ENCODE peak calls at places on chromosomes 2 and 18, in five cellular contexts. E is ovary, W is heart left ventricle, U is Peyer's patch, D is GM12892. F is an unnamed sample.

GRCh38 chr2:229387815-229388214 is 116.7 kb upstream of the PID1 start:
- DNase-seq in E (no peak), D (no peak), U (no peak), W (no peak), F (no peak)

GRCh38 chr18:55084546-55084945 is 125.3 kb upstream of the CCDC68 start:
- DNase-seq in W (no peak), D (no peak), U (no peak), E (no peak), F (no peak)

GRCh38 chr2:2843969-2844548 is 513.0 kb upstream of the MYT1L start:
- DNase-seq in D (no peak), E (no peak), U (no peak), W (no peak), F (no peak)

GRCh38 chr2:239882335-239882734 is 142.8 kb downstream of the NDUFA10 start:
- DNase-seq in D (no peak), W (peak; percentile 50), U (peak; percentile 43), E (peak; percentile 64), F (peak; percentile 43)

GRCh38 chr18:9346775-9347174 is 12.2 kb downstream of the TWSG1 start:
- DNase-seq in D (no peak), E (no peak), U (no peak), W (no peak), F (no peak)

GRCh38 chr18:9319333-9319732 is 15.2 kb upstream of the TWSG1 start:
- DNase-seq in D (no peak), U (no peak), W (no peak), E (no peak), F (no peak)

GRCh38 chr2:236337465-236338325 is 73.5 kb upstream of the ASB18 start:
- DNase-seq in W (no peak), U (no peak), E (no peak), D (no peak), F (no peak)

GRCh38 chr18:76530846-76531245 is 35.8 kb upstream of the ZNF516 start:
- DNase-seq in W (no peak), E (no peak), D (no peak), U (no peak), F (no peak)

GRCh38 chr18:31450409-31450808 is 2.9 kb downstream of the DSG3 start:
- DNase-seq in E (no peak), W (no peak), U (no peak), D (no peak), F (no peak)

GRCh38 chr2:215521031-215521430 is 85.2 kb upstream of the FN1 start:
- DNase-seq in W (no peak), D (no peak), U (no peak), E (no peak), F (no peak)

GRCh38 chr2:9781252-9781651 is 62.0 kb upstream of the TAF1B start:
- DNase-seq in W (peak; percentile 7), U (no peak), D (no peak), E (no peak), F (no peak)

GRCh38 chr2:187354653-187355052 is 93.4 kb downstream of the CALCRL start:
- DNase-seq in U (no peak), W (no peak), E (no peak), D (no peak), F (no peak)

GRCh38 chr2:71788186-71788525 is 334.8 kb downstream of the DYSF start:
- DNase-seq in U (no peak), D (no peak), W (no peak), E (no peak), F (no peak)

GRCh38 chr18:48994044-48994651 is 43.4 kb upstream of the SMAD7 start:
- DNase-seq in E (peak; percentile 35), U (no peak), W (peak; percentile 61), D (no peak), F (no peak)

GRCh38 chr18:48137354-48138208 is 207.1 kb upstream of the SMAD2 start:
- DNase-seq in D (no peak), W (no peak), U (no peak), E (no peak), F (no peak)

GRCh38 chr2:149733936-149734685 is 146.5 kb upstream of the MMADHC start:
- DNase-seq in E (no peak), D (no peak), W (no peak), U (no peak), F (no peak)

GRCh38 chr18:50981381-50981780 is 13.5 kb downstream of the ELAC1 start:
- DNase-seq in D (no peak), U (no peak), W (no peak), E (no peak), F (no peak)

GRCh38 chr18:9827856-9828793 is 57.6 kb upstream of the TXNDC2 start:
- DNase-seq in E (peak; percentile 66), D (no peak), W (peak; percentile 55), U (no peak), F (peak; percentile 85)

GRCh38 chr2:188142636-188143035 is 149.0 kb upstream of the GULP1 start:
- DNase-seq in D (no peak), U (no peak), E (no peak), W (no peak), F (no peak)

GRCh38 chr2:16394072-16394985 is 271.3 kb downstream of the CYRIA start:
- DNase-seq in U (no peak), E (no peak), W (no peak), D (no peak), F (peak; percentile 41)

GRCh38 chr18:7987284-7987976 is 420.3 kb downstream of the PTPRM start:
- DNase-seq in U (no peak), E (no peak), W (no peak), D (no peak), F (no peak)

GRCh38 chr2:159402790-159403189 is 116.3 kb upstream of the WDSUB1 start:
- DNase-seq in E (no peak), D (no peak), U (no peak), W (no peak), F (no peak)

GRCh38 chr18:77063256-77063655 is 69.3 kb downstream of the MBP start:
- DNase-seq in E (no peak), D (peak; percentile 52), W (no peak), U (peak; percentile 91), F (peak; percentile 21)

GRCh38 chr18:25298853-25299274 is 53.1 kb downstream of the ZNF521 start:
- DNase-seq in W (peak; percentile 47), E (no peak), D (no peak), U (no peak), F (peak; percentile 32)

GRCh38 chr2:47520302-47520630 is 117.3 kb downstream of the MSH2 start:
- DNase-seq in E (no peak), W (no peak), D (no peak), U (no peak), F (no peak)

GRCh38 chr2:17520761-17521160 is 2.5 kb upstream of the RAD51AP2 start:
- DNase-seq in U (no peak), W (no peak), E (no peak), D (no peak), F (no peak)

GRCh38 chr2:96927420-96928171 is 57.7 kb upstream of the SEMA4C start:
- DNase-seq in W (peak; percentile 77), D (no peak), U (no peak), E (no peak), F (no peak)

GRCh38 chr2:47002031-47002430 is 86.4 kb upstream of the MCFD2 start:
- DNase-seq in E (no peak), W (no peak), U (no peak), D (no peak), F (no peak)

GRCh38 chr2:42568431-42569115 is at the start of gene MTA3:
- DNase-seq in D (peak; percentile 44), E (peak; percentile 64), U (peak; percentile 58), W (peak; percentile 73), F (peak; percentile 60)

GRCh38 chr2:24365826-24366225 is 5.5 kb upstream of the ITSN2 start:
- DNase-seq in W (no peak), D (no peak), E (no peak), U (no peak), F (no peak)

GRCh38 chr2:179898873-179899272 is 37.5 kb upstream of the ZNF385B start:
- DNase-seq in E (no peak), U (no peak), W (no peak), D (no peak), F (peak; percentile 73)

GRCh38 chr2:70069049-70069448 is 18.2 kb upstream of the PCBP1 start:
- DNase-seq in E (no peak), U (peak; percentile 29), D (no peak), W (no peak), F (no peak)

DNA sequence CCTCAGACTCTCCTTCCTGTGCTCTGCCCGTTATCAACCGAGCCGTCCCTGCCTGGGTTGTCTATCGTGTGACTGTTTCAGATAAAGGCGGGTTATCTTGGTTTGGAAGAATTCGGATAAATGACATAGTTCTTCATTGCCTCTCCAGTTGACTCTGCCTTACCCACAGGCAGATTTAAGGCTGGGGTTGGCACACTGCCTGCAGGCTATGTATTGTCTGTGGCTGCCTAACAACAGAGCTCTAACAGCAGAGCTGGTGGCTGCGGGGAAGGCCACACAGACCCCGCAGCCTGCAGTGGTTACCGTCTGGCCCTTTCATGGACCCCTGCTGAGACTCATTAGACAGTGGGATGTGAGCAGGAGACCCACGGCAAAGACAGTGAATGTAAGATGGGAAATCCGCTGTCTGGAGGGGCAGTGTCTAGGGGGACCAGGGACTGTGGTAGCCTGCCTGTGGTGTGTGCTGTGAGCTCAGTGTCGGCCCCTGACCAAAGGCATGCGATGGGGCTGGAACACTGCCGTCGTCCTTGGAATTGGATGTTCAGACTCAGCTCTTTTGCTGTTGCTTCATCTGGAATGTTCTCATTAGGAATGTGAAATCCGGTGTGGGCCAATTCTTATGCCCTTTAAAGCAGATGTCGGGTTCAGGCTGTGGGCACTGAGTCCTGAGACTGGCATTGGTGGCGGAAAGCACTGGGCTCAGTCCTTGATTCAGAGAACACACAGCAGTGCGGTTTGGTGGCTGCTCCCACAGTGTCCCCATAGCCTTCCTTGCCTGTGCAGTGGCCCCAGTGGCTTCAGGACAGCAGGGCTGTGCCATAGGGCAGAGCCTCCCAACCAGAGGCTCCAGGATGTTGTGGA is 44.5 kb downstream of the SH3RF3 start:
- DNase-seq in W (peak; percentile 85), E (peak; percentile 86), U (peak; percentile 21), D (no peak), F (peak; percentile 63)
- TF ChIP-seq POLR2A in W (no peak), E (peak; percentile 31), U (no peak), D (no peak), F (no peak)

DNA sequence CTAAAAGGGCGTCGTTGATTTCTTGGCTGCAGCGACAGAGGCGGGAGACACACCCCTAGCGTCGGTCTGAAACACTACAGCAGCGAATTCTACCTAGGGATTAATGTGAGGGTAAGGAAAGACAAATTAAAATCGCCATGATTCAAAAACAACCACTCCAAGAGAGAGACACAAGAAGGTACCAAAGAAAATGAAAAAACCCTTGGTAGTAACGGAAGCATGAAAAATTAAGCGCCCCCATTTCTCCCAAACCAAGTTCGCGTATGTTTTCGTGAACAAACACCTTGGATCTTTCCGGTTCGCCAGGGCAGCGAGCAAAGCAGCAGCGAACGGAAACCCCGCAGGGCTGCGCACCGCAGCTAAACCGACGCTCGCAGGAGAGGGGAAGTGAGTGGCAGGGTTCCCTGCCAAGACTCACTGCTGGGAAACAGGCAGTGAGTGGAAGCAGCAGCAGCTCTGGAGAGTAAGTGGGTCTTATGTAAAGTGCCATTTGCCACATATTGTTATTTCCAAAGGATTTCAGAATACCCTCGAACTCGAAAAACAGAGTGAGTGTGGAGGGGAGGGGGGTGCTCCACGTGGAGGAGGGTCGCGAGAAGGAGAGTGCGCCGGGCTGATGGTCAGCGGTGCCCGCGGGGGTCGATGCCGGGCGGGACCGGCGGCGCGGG is 1.0 kb downstream of the PPP3R1 start:
- DNase-seq in U (peak; percentile 73), D (peak; percentile 37), E (peak; percentile 73), W (peak; percentile 75), F (peak; percentile 93)
- TF ChIP-seq POLR2A in U (peak; percentile 24), D (peak; percentile 40), E (no peak), W (no peak), F (peak; percentile 54)

GRCh38 chr2:171159326-171160118 is 1.2 kb downstream of the TLK1 start:
- DNase-seq in D (peak; percentile 16), W (peak; percentile 37), U (peak; percentile 56), E (peak; percentile 58), F (peak; percentile 76)
- TF ChIP-seq POLR2A in D (peak; percentile 62), W (no peak), U (no peak), E (no peak), F (no peak)

GRCh38 chr2:55282110-55282917 is 13.3 kb upstream of the MTIF2 start:
- DNase-seq in U (peak; percentile 79), D (peak; percentile 77), W (peak; percentile 95), E (peak; percentile 80), F (peak; percentile 94)
- TF ChIP-seq POLR2A in U (peak; percentile 69), D (peak; percentile 89), W (peak; percentile 80), E (peak; percentile 35), F (peak; percentile 95)

F was measured in erythroblast.